ENCODE peak calls at places on chromosome 9, in nine cellular contexts. F, Z, J, D, A, R, N, W and G are unnamed samples.

GRCh38 chr9:134474058-134474370 is 147.8 kb downstream of the RXRA start:
- DNase-seq in F (peak; percentile 54), Z (peak; percentile 89), J (no peak), D (no peak), A (no peak), R (no peak), N (peak; percentile 31), W (no peak), G (no peak)

GRCh38 chr9:112890106-112891081 is at the start of gene SLC46A2:
- DNase-seq in F (no peak), Z (peak; percentile 21), J (peak; percentile 60), D (no peak), A (peak; percentile 49), R (peak; percentile 70), N (no peak), W (no peak), G (no peak)

GRCh38 chr9:108162664-108163063 is 673.1 kb upstream of the KLF4 start:
- DNase-seq in F (peak; percentile 91), Z (no peak), J (no peak), D (no peak), A (no peak), R (no peak), N (peak; percentile 91), W (no peak), G (no peak)

GRCh38 chr9:120768870-120769269 is 24.3 kb downstream of the FBXW2 start:
- DNase-seq in F (no peak), Z (no peak), J (no peak), D (no peak), A (no peak), R (no peak), N (no peak), W (no peak), G (no peak)

GRCh38 chr9:122053546-122053945 is 39.6 kb downstream of the TTLL11 start:
- DNase-seq in F (no peak), Z (no peak), J (no peak), D (no peak), A (no peak), R (no peak), N (peak; percentile 34), W (no peak), G (no peak)

GRCh38 chr9:114141553-114142548 is 13.5 kb upstream of the COL27A1 start:
- DNase-seq in F (no peak), Z (no peak), J (no peak), D (no peak), A (no peak), R (no peak), N (no peak), W (no peak), G (no peak)

GRCh38 chr9:127182901-127183746 is 60.7 kb upstream of the ANGPTL2 start:
- DNase-seq in F (peak; percentile 22), Z (no peak), J (no peak), D (no peak), A (no peak), R (no peak), N (peak; percentile 41), W (no peak), G (no peak)

GRCh38 chr9:107276966-107277710 is 5.9 kb upstream of the RAD23B start:
- DNase-seq in F (no peak), Z (no peak), J (no peak), D (no peak), A (no peak), R (no peak), N (peak; percentile 95), W (no peak), G (no peak)

GRCh38 chr9:72675586-72675985 is 154.2 kb downstream of the TMC1 start:
- DNase-seq in F (peak; percentile 51), Z (no peak), J (no peak), D (no peak), A (no peak), R (no peak), N (peak; percentile 76), W (no peak), G (no peak)

GRCh38 chr9:131477367-131477766 is 25.4 kb upstream of the POMT1 start:
- DNase-seq in F (no peak), Z (no peak), J (no peak), D (no peak), A (no peak), R (no peak), N (no peak), W (no peak), G (no peak)

GRCh38 chr9:112078432-112078831 is 96.7 kb downstream of the SUSD1 start:
- DNase-seq in F (no peak), Z (no peak), J (no peak), D (no peak), A (no peak), R (no peak), N (no peak), W (no peak), G (no peak)

GRCh38 chr9:131298341-131298740 is 8.8 kb downstream of the PLPP7 start:
- DNase-seq in F (no peak), Z (no peak), J (no peak), D (no peak), A (no peak), R (no peak), N (no peak), W (no peak), G (no peak)

GRCh38 chr9:82170079-82170662 is 181.6 kb downstream of the SPATA31D1 start:
- DNase-seq in F (no peak), Z (no peak), J (no peak), D (no peak), A (no peak), R (peak; percentile 37), N (peak; percentile 15), W (no peak), G (no peak)

GRCh38 chr9:73073337-73074175 is 78.1 kb upstream of the ANXA1 start:
- DNase-seq in F (peak; percentile 16), Z (no peak), J (no peak), D (no peak), A (no peak), R (no peak), N (peak; percentile 71), W (no peak), G (no peak)

GRCh38 chr9:4341554-4341953 is 41.7 kb upstream of the GLIS3 start:
- DNase-seq in F (no peak), Z (no peak), J (no peak), D (no peak), A (no peak), R (no peak), N (no peak), W (no peak), G (no peak)

GRCh38 chr9:27047126-27047525 is 41.7 kb upstream of the LRRC19 start:
- DNase-seq in F (no peak), Z (no peak), J (no peak), D (no peak), A (no peak), R (no peak), N (no peak), W (no peak), G (peak; percentile 9)

GRCh38 chr9:129327552-129328283 is 149.7 kb upstream of the IER5L start:
- DNase-seq in F (no peak), Z (no peak), J (no peak), D (no peak), A (no peak), R (peak; percentile 2), N (no peak), W (no peak), G (no peak)

GRCh38 chr9:96604005-96604320 is 15.7 kb downstream of the CDC14B start:
- DNase-seq in F (no peak), Z (no peak), J (no peak), D (peak; percentile 20), A (peak; percentile 80), R (no peak), N (peak; percentile 86), W (no peak), G (no peak)

GRCh38 chr9:8727191-8727590 is 927.6 kb upstream of the DMAC1 start:
- DNase-seq in F (no peak), Z (no peak), J (no peak), D (no peak), A (no peak), R (peak; percentile 72), N (no peak), W (no peak), G (no peak)

GRCh38 chr9:136762915-136763648 is 1.2 kb downstream of the LCN15 start:
- DNase-seq in F (no peak), Z (no peak), J (peak; percentile 30), D (no peak), A (peak; percentile 47), R (peak; percentile 93), N (no peak), W (no peak), G (no peak)

GRCh38 chr9:68507098-68507795 is 33.4 kb downstream of the TMEM252 start:
- DNase-seq in F (peak; percentile 16), Z (peak; percentile 21), J (peak; percentile 68), D (no peak), A (no peak), R (peak; percentile 16), N (peak; percentile 31), W (no peak), G (peak; percentile 5)

GRCh38 chr9:37034320-37034937 is 361 bp upstream of the PAX5 start:
- DNase-seq in F (no peak), Z (no peak), J (no peak), D (no peak), A (no peak), R (peak; percentile 84), N (no peak), W (no peak), G (no peak)

GRCh38 chr9:90680534-90680933 is 37.9 kb upstream of the DIRAS2 start:
- DNase-seq in F (no peak), Z (no peak), J (no peak), D (no peak), A (no peak), R (no peak), N (no peak), W (no peak), G (no peak)

GRCh38 chr9:69758981-69759477 is 782 bp downstream of the PTAR1 start:
- DNase-seq in F (peak; percentile 57), Z (no peak), J (peak; percentile 66), D (no peak), A (no peak), R (no peak), N (peak; percentile 13), W (no peak), G (no peak)

GRCh38 chr9:21904371-21904770 is 89.8 kb downstream of the CDKN2A start:
- DNase-seq in F (peak; percentile 66), Z (peak; percentile 31), J (no peak), D (no peak), A (no peak), R (no peak), N (peak; percentile 15), W (no peak), G (no peak)

GRCh38 chr9:89448381-89448780 is 49.5 kb downstream of the SEMA4D start:
- DNase-seq in F (no peak), Z (no peak), J (no peak), D (peak; percentile 84), A (no peak), R (no peak), N (no peak), W (no peak), G (peak; percentile 96)

GRCh38 chr9:88182501-88182900 is 44.2 kb upstream of the SPATA31C2 start:
- DNase-seq in F (no peak), Z (no peak), J (no peak), D (no peak), A (no peak), R (no peak), N (no peak), W (no peak), G (no peak)

GRCh38 chr9:21528123-21528808 is 46.2 kb upstream of the IFNE start:
- DNase-seq in F (no peak), Z (no peak), J (no peak), D (no peak), A (no peak), R (no peak), N (no peak), W (no peak), G (no peak)

GRCh38 chr9:129574911-129575574 is 45.9 kb downstream of the C9orf50 start:
- DNase-seq in F (peak; percentile 66), Z (no peak), J (no peak), D (no peak), A (no peak), R (no peak), N (peak; percentile 65), W (no peak), G (no peak)

GRCh38 chr9:126116351-126117157 is 210.1 kb upstream of the MVB12B start:
- DNase-seq in F (no peak), Z (no peak), J (no peak), D (no peak), A (peak; percentile 21), R (peak; percentile 26), N (no peak), W (peak; percentile 41), G (no peak)

GRCh38 chr9:8648271-8648670 is 848.7 kb upstream of the DMAC1 start:
- DNase-seq in F (peak; percentile 18), Z (no peak), J (no peak), D (no peak), A (no peak), R (no peak), N (no peak), W (no peak), G (no peak)